ENCODE peak calls at places on chromosomes 12 and 14, in nine cellular contexts. H, L, X, Z, Q, T, M, J and D are unnamed samples. For H3K9me3, the result is how much of the 10 kb centered on the place peaks cover.

GRCh38 chr14:69107407-69108003 is 45.4 kb downstream of the DCAF5 start:
- DNase-seq in J (no peak), H (no peak), L (peak), Q (no peak), T (peak), X (no peak), M (no peak), Z (peak), D (no peak)

GRCh38 chr12:18145924-18146323 is 55.9 kb upstream of the RERGL start:
- DNase-seq in X (no peak), Z (no peak), L (peak), H (no peak), M (no peak), J (no peak), Q (no peak), T (no peak), D (no peak)

GRCh38 chr14:20682435-20683124 is 1.8 kb upstream of the RNASE4 start:
- DNase-seq in T (peak), H (peak), L (peak), X (peak), M (peak), Q (peak), J (peak), Z (peak), D (peak)

GRCh38 chr14:67996235-67996634 is 176.7 kb downstream of the RAD51B start:
- DNase-seq in H (no peak), Q (no peak), M (no peak), L (no peak), X (no peak), J (no peak), Z (no peak), T (no peak), D (no peak)

GRCh38 chr12:106329231-106329985 is 26.9 kb downstream of the TCP11L2 start:
- DNase-seq in M (no peak), X (no peak), Z (no peak), T (no peak), L (no peak), Q (no peak), H (no peak), J (no peak), D (no peak)

GRCh38 chr12:46268349-46268616 is 560 bp downstream of the SLC38A1 start:
- DNase-seq in M (no peak), J (peak), Q (no peak), L (no peak), H (no peak), X (no peak), Z (no peak), T (no peak), D (no peak)

GRCh38 chr14:72636094-72636493 is 257.8 kb downstream of the DPF3 start:
- DNase-seq in J (no peak), L (peak), M (no peak), T (no peak), Z (no peak), H (no peak), Q (no peak), X (no peak), D (no peak)

GRCh38 chr14:23435540-23436326 is at the start of gene MYH7:
- DNase-seq in Z (no peak), L (no peak), M (no peak), J (no peak), H (no peak), Q (no peak), T (no peak), X (no peak), D (no peak)

GRCh38 chr12:3752096-3752709 is 706 bp downstream of the CRACR2A start:
- DNase-seq in Q (no peak), H (peak), X (peak), M (peak), Z (peak), T (peak), J (peak), L (peak), D (peak)

GRCh38 chr12:50042693-50043092 is 14.7 kb upstream of the ASIC1 start:
- DNase-seq in H (no peak), X (no peak), J (no peak), T (no peak), L (no peak), M (no peak), Z (no peak), Q (no peak), D (no peak)

GRCh38 chr12:48165089-48166031 is 8.0 kb upstream of the ASB8 start:
- DNase-seq in T (peak), M (no peak), Z (no peak), J (no peak), X (no peak), L (peak), Q (peak), H (no peak), D (peak)

GRCh38 chr12:2999265-2999841 is 40.2 kb downstream of the TEAD4 start:
- DNase-seq in X (peak), H (peak), M (no peak), T (no peak), Z (no peak), L (no peak), Q (no peak), J (no peak), D (no peak)

GRCh38 chr14:100103261-100104005 is 38.2 kb downstream of the EVL start:
- DNase-seq in X (no peak), L (no peak), H (no peak), T (no peak), J (no peak), M (no peak), Q (no peak), Z (no peak), D (no peak)

GRCh38 chr14:57375156-57375555 is 15.2 kb upstream of the NAA30 start:
- DNase-seq in J (no peak), H (no peak), T (no peak), M (no peak), L (no peak), Q (no peak), X (no peak), Z (no peak), D (no peak)

GRCh38 chr12:106416273-106416672 is 58.7 kb downstream of the POLR3B start:
- DNase-seq in T (no peak), Q (peak), M (no peak), H (no peak), X (no peak), Z (no peak), L (no peak), J (no peak), D (no peak)

GRCh38 chr12:113099764-113100163 is 35.8 kb downstream of the RASAL1 start:
- DNase-seq in T (no peak), L (no peak), H (no peak), Z (no peak), M (no peak), J (no peak), X (no peak), Q (no peak), D (no peak)

GRCh38 chr14:55221186-55221585 is 29.8 kb upstream of the DLGAP5 start:
- DNase-seq in L (peak), H (no peak), T (no peak), X (no peak), Z (no peak), M (no peak), Q (no peak), J (no peak), D (no peak)

GRCh38 chr12:113005759-113006158 is 27.4 kb downstream of the OAS2 start:
- DNase-seq in J (no peak), Z (no peak), M (no peak), X (no peak), Q (no peak), L (no peak), T (peak), H (no peak), D (no peak)

GRCh38 chr12:86148612-86149011 is 107.6 kb downstream of the MGAT4C start:
- DNase-seq in M (no peak), L (no peak), Q (no peak), Z (no peak), X (no peak), T (no peak), J (no peak), H (no peak), D (no peak)

GRCh38 chr14:30234966-30235365 is 307.3 kb upstream of the PRKD1 start:
- DNase-seq in Z (no peak), M (no peak), J (no peak), H (no peak), T (no peak), L (no peak), X (no peak), Q (no peak), D (no peak)

GRCh38 chr14:52179151-52179790 is 88.2 kb upstream of the PTGDR start:
- DNase-seq in X (no peak), Z (no peak), H (no peak), L (no peak), Q (no peak), T (no peak), M (no peak), J (no peak), D (no peak)
- H3K9me3 ChIP-seq in X (under half), Z (under half), H (under half), L (under half), Q (under half), T (under half), M (under half), J (under half), D (under half)

DNA sequence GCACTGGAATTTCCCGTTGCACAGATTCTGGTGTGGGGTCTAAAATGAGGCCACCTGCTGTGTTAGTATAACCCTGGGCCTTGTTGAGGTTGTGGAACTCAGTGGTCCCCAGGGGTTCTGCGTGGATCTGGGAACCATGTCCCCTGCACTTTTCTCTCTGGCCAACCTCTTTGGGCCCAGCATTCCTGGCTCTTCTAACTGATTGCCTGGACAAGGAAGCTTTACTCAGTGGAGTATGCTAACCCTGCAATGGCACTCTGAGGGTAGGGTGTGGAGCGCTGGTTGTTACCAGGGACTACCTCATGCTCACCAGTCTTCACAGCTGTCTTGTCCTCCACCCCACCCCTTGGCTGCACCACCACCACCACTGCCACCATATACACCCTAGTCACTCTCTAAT is 39.2 kb downstream of the CPM start:
- DNase-seq in T (no peak), Q (no peak), L (no peak), Z (no peak), X (no peak), M (no peak), J (no peak), H (no peak), D (no peak)
- H3K9me3 ChIP-seq in T (under half), Q (under half), L (under half), Z (under half), X (under half), M (under half), J (under half), H (under half), D (under half)

DNA sequence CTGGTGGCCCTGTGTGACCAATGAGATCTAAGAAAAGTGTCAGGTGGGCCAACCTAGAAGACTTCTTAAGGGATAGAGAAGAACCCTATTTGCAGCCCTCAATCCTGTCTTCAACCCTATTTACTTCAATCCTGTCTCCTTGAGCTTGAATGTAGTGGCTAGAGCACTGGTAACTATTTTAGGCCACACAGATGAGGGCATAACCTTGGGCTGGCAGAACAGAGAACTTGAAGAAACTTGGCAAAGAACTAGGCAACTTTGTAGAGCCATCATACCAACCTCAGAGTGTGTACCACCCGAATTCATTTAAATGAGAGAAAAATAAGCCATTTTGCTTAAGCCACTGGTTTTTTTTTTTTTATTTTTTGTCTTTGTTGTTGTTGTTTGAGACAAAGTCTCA is 94.8 kb downstream of the TMTC1 start:
- DNase-seq in M (no peak), J (no peak), Q (no peak), H (no peak), Z (no peak), X (no peak), L (no peak), T (no peak), D (no peak)
- H3K9me3 ChIP-seq in M (under half), J (under half), Q (under half), H (under half), Z (under half), X (under half), L (under half), T (under half), D (under half)

DNA sequence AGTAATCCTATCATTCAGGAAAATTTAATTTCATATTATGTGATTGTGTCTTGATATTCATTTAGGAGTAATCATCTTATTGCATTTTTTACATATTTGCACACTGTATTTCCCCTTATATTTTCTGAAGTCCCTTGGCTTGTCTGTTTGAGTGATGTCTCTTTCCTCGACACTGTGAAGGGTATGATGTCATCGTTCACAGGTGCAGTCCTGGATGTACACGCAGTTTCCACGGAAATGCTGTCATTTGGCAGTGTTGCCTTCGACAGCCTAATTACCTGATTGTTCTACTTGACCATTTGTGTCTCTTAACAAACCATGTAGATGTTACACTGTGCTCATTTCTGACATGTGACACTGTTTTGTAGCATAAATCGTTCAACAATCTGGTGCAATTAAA is 1277.0 kb downstream of the TMEM121 start:
- DNase-seq in H (no peak), Q (no peak), J (no peak), Z (no peak), M (no peak), X (no peak), L (no peak), T (no peak), D (no peak)
- H3K9me3 ChIP-seq in H (under half), Q (under half), J (under half), Z (under half), M (under half), X (under half), L (under half), T (under half), D (under half)

GRCh38 chr12:61610143-61610542 is 650.1 kb upstream of the USP15 start:
- DNase-seq in M (no peak), Z (no peak), L (no peak), H (no peak), Q (no peak), T (no peak), J (no peak), X (no peak), D (no peak)
- H3K9me3 ChIP-seq in M (under half), Z (under half), L (under half), H (under half), Q (under half), T (under half), J (under half), X (under half), D (under half)

GRCh38 chr12:34297790-34298164 is 275.5 kb downstream of the ALG10 start:
- DNase-seq in Q (no peak), M (no peak), L (no peak), H (no peak), Z (no peak), X (peak), J (peak), T (no peak), D (no peak)
- H3K9me3 ChIP-seq in Q (half or more), M (under half), L (under half), H (under half), Z (under half), X (under half), J (half or more), T (under half), D (under half)

GRCh38 chr12:34305176-34305575 is 282.9 kb downstream of the ALG10 start:
- DNase-seq in Q (no peak), X (no peak), L (no peak), Z (no peak), H (peak), T (no peak), M (no peak), J (peak), D (no peak)
- H3K9me3 ChIP-seq in Q (half or more), X (under half), L (under half), Z (under half), H (under half), T (under half), M (under half), J (half or more), D (under half)

DNA sequence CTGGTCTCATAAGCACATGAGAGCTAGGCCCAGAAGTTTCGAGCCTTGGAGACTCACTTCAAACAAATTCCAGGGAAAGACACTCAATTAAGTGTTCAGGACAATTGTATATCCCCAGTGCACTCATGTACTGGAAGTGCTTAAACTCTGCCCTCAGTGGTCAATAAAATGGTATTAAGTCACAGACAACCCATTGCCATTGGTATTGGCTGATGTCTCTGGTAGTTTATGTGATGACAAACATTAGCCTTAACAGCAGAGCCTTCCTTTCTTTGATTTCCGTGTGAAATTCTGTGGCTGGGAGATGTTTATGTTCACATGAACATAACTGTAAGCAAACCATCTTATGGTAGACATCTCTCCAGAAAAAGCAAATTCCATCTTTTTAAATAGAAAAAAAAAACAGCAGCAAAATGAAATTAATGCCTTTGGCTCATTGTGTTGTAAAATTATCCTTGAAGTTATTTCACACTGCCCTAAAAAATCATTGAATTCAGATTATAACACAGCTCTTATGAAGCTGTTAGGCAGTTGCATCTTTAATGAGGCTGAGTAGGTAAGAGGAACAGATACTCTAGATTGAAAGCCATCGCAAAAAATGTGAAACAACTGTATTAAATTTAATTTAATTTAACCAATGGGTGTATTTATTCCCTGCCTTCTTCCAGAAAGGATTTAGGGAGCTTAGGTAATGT is 216.2 kb upstream of the PLEKHG7 start:
- DNase-seq in Q (no peak), H (no peak), L (peak), X (no peak), Z (no peak), M (no peak), J (no peak), T (no peak), D (no peak)
- H3K9me3 ChIP-seq in Q (under half), H (under half), L (under half), X (under half), Z (under half), M (under half), J (under half), T (under half), D (under half)

GRCh38 chr14:106666341-106666740 is 1140.0 kb downstream of the TMEM121 start:
- DNase-seq in Q (no peak), J (no peak), M (peak), X (no peak), Z (no peak), T (no peak), L (no peak), H (no peak), D (no peak)

GRCh38 chr14:106670006-106670405 is 1143.6 kb downstream of the TMEM121 start:
- DNase-seq in H (no peak), Q (no peak), X (no peak), J (no peak), Z (no peak), T (no peak), M (peak), L (no peak), D (no peak)

GRCh38 chr14:106662947-106663346 is 1136.6 kb downstream of the TMEM121 start:
- DNase-seq in Z (no peak), X (no peak), Q (no peak), T (no peak), J (no peak), L (no peak), H (no peak), M (peak), D (no peak)

GRCh38 chr14:106665814-106666213 is 1139.4 kb downstream of the TMEM121 start:
- DNase-seq in Q (no peak), H (no peak), T (no peak), L (no peak), M (peak), X (no peak), Z (no peak), J (no peak), D (peak)
- H3K9me3 ChIP-seq in Q (under half), H (under half), T (under half), L (under half), M (under half), X (under half), Z (under half), J (under half), D (under half)